ENCODE peak calls at places on chromosome 11, in five cellular contexts. One of them, this sample, is unnamed.

GRCh38 chr11:1928891-1929541 is 9.5 kb downstream of the TNNT3 start:
- DNase-seq in frontal cortex: peak
- DNase-seq in central memory CD8-positive, alpha-beta T cell: no peak
- DNase-seq in PC-3: no peak
- DNase-seq in NCI-H1436: no peak
- DNase-seq in this sample: no peak

GRCh38 chr11:115501895-115502589 is 2.2 kb downstream of the CADM1 start:
- DNase-seq in frontal cortex: no peak
- DNase-seq in central memory CD8-positive, alpha-beta T cell: no peak
- DNase-seq in PC-3: no peak
- DNase-seq in NCI-H1436: no peak
- DNase-seq in this sample: peak

GRCh38 chr11:66172146-66172545 is 96.3 kb upstream of the RAB1B start:
- DNase-seq in frontal cortex: no peak
- DNase-seq in central memory CD8-positive, alpha-beta T cell: no peak
- DNase-seq in PC-3: no peak
- DNase-seq in NCI-H1436: no peak
- DNase-seq in this sample: no peak

GRCh38 chr11:61168858-61169257 is 7.6 kb upstream of the VPS37C start:
- DNase-seq in frontal cortex: no peak
- DNase-seq in central memory CD8-positive, alpha-beta T cell: no peak
- DNase-seq in PC-3: no peak
- DNase-seq in NCI-H1436: no peak
- DNase-seq in this sample: no peak

GRCh38 chr11:61082161-61082870 is 20.0 kb upstream of the CD5 start:
- DNase-seq in frontal cortex: no peak
- DNase-seq in central memory CD8-positive, alpha-beta T cell: no peak
- DNase-seq in PC-3: no peak
- DNase-seq in NCI-H1436: no peak
- DNase-seq in this sample: peak

GRCh38 chr11:9573775-9574555 is 495 bp downstream of the WEE1 start:
- DNase-seq in frontal cortex: peak
- DNase-seq in central memory CD8-positive, alpha-beta T cell: no peak
- DNase-seq in PC-3: no peak
- DNase-seq in NCI-H1436: no peak
- DNase-seq in this sample: peak

GRCh38 chr11:1948389-1948788 is 1.3 kb downstream of the MRPL23 start:
- DNase-seq in frontal cortex: no peak
- DNase-seq in central memory CD8-positive, alpha-beta T cell: no peak
- DNase-seq in PC-3: no peak
- DNase-seq in NCI-H1436: no peak
- DNase-seq in this sample: no peak

GRCh38 chr11:102810943-102811528 is 13.1 kb upstream of the MMP1 start:
- DNase-seq in frontal cortex: no peak
- DNase-seq in central memory CD8-positive, alpha-beta T cell: no peak
- DNase-seq in PC-3: peak
- DNase-seq in NCI-H1436: no peak
- DNase-seq in this sample: peak

GRCh38 chr11:113667801-113668200 is 38.3 kb downstream of the TMPRSS5 start:
- DNase-seq in frontal cortex: no peak
- DNase-seq in central memory CD8-positive, alpha-beta T cell: no peak
- DNase-seq in PC-3: peak
- DNase-seq in NCI-H1436: no peak
- DNase-seq in this sample: no peak

GRCh38 chr11:122850076-122850631 is 11.9 kb downstream of the CRTAM start:
- DNase-seq in frontal cortex: no peak
- DNase-seq in central memory CD8-positive, alpha-beta T cell: peak
- DNase-seq in PC-3: no peak
- DNase-seq in NCI-H1436: no peak
- DNase-seq in this sample: peak

GRCh38 chr11:36126703-36127102 is 162.5 kb downstream of the COMMD9 start:
- DNase-seq in frontal cortex: no peak
- DNase-seq in central memory CD8-positive, alpha-beta T cell: no peak
- DNase-seq in PC-3: no peak
- DNase-seq in NCI-H1436: no peak
- DNase-seq in this sample: peak

GRCh38 chr11:73414977-73415492 is 38.8 kb downstream of the RELT start:
- DNase-seq in frontal cortex: no peak
- DNase-seq in central memory CD8-positive, alpha-beta T cell: no peak
- DNase-seq in PC-3: no peak
- DNase-seq in NCI-H1436: no peak
- DNase-seq in this sample: peak